ENCODE peak calls at places on chromosomes 3 and 15, in nine cellular contexts. Y is IMR-90; L is Panc1; E is endodermal cell; C is CD4-positive, CD25-positive, alpha-beta regulatory T cell; F is ovary; G is sigmoid colon; P is psoas muscle; X is spleen. S is an unnamed sample.

GRCh38 chr15:100438570-100438969 is 90.2 kb downstream of the CERS3 start:
- DNase-seq in Y (no peak), L (no peak), G (peak; percentile 79), X (peak; percentile 75), C (no peak), F (peak; percentile 84), E (no peak), P (peak; percentile 62), S (no peak)

GRCh38 chr15:48144889-48145288 is 24.1 kb downstream of the SLC24A5 start:
- DNase-seq in X (no peak), G (no peak), Y (peak; percentile 23), L (no peak), F (no peak), C (peak; percentile 1), P (no peak), E (no peak), S (no peak)

GRCh38 chr15:66588971-66589370 is 23.2 kb upstream of the LCTL start:
- DNase-seq in X (no peak), P (no peak), E (peak; percentile 75), C (no peak), F (no peak), Y (no peak), G (no peak), L (no peak), S (peak; percentile 60)

GRCh38 chr3:138460536-138461205 is 26.3 kb downstream of the ESYT3 start:
- DNase-seq in F (peak; percentile 11), X (no peak), E (no peak), Y (no peak), P (no peak), L (no peak), C (no peak), G (no peak), S (no peak)

GRCh38 chr15:93485922-93486327 is 396.9 kb upstream of the RGMA start:
- DNase-seq in X (no peak), E (no peak), Y (no peak), G (peak; percentile 82), L (no peak), F (peak; percentile 66), C (no peak), P (peak; percentile 47), S (no peak)

GRCh38 chr15:57025264-57025939 is 107.0 kb downstream of the TCF12 start:
- DNase-seq in E (no peak), X (no peak), P (no peak), G (no peak), L (no peak), Y (peak; percentile 78), C (no peak), F (no peak), S (no peak)

GRCh38 chr15:67839929-67840746 is at the start of gene RNU6-1:
- DNase-seq in P (peak; percentile 95), F (peak; percentile 97), Y (peak; percentile 91), E (peak; percentile 90), X (peak; percentile 98), L (peak; percentile 88), C (peak; percentile 96), G (peak; percentile 97), S (peak; percentile 95)

GRCh38 chr3:183283886-183284285 is 30.8 kb downstream of the B3GNT5 start:
- DNase-seq in C (no peak), F (no peak), Y (peak; percentile 74), G (no peak), X (no peak), L (no peak), E (no peak), P (no peak), S (no peak)

GRCh38 chr15:37995461-37996347 is 61.3 kb downstream of the TMCO5A start:
- DNase-seq in C (peak; percentile 33), P (peak; percentile 23), E (no peak), X (no peak), Y (peak; percentile 75), L (no peak), G (no peak), F (no peak), S (no peak)

GRCh38 chr3:27076815-27077630 is 292.2 kb downstream of the NEK10 start:
- DNase-seq in G (no peak), P (no peak), E (no peak), F (no peak), C (no peak), X (no peak), L (no peak), Y (no peak), S (no peak)

GRCh38 chr3:187136936-187137335 is 2.4 kb downstream of the RPL39L start:
- DNase-seq in X (no peak), F (no peak), Y (peak; percentile 74), C (no peak), G (no peak), E (no peak), L (no peak), P (no peak), S (no peak)

GRCh38 chr15:87817553-87817952 is 439.0 kb downstream of the NTRK3 start:
- DNase-seq in F (no peak), E (no peak), L (no peak), C (no peak), X (no peak), Y (peak; percentile 65), G (no peak), P (no peak), S (no peak)

DNA sequence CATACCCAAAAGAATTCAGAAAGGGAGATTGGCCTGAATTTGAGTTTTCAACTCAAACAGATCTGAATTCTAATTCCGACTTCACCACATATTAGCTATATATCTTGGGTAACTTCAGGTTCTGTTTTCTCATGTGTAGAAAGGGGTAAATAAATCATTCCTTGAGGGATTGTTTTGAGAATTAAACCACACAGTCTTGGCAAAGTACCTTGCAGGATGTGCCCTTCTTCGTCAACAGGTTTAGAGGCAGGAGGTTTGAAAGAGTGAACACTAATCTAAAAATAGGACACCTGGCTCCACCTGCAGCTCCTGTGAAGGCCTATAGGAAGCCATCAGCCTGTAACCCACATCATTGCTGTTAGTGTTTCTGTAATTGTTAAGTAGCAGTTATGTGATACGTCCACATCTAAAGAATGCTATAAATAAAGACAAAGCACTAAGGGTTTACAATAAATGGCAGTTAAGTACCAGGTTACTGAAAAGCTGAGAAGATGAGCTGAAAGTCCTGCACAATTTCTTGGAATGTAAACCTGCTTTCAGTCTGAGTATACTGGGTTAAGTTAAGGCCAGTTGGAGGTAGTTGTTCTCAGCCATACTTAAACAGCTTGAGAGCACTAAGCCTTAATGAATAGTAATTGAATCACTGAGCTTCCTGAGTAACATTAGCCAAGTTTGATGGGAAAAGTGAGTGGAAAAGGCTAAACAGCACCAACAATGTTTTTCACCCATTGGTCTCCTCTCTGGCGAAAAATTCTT is 6.0 kb downstream of the CCDC80 start:
- DNase-seq in E (no peak), Y (peak; percentile 33), G (no peak), F (no peak), C (peak; percentile 14), L (no peak), X (no peak), P (no peak), S (no peak)
- H3K4me3 ChIP-seq in E (no peak overlapping the region), Y (peak overlapping the region; percentile 16), G (no peak overlapping the region), F (no peak overlapping the region), C (no peak overlapping the region), L (no peak overlapping the region), X (no peak overlapping the region), P (peak overlapping the region; percentile 54), S (no peak overlapping the region)

GRCh38 chr3:15056676-15057404 is 8.3 kb downstream of the MRPS25 start:
- DNase-seq in X (no peak), Y (no peak), C (no peak), F (no peak), P (no peak), L (no peak), E (no peak), G (no peak), S (no peak)
- H3K36me3 ChIP-seq in X (peaks cover 50% of the 10 kb centered on the region), Y (peaks cover 32% of the 10 kb centered on the region), C (peaks cover 34% of the 10 kb centered on the region), F (no peaks in the 10 kb centered on the region), P (peaks cover 11% of the 10 kb centered on the region), L (peaks cover 7% of the 10 kb centered on the region), E (peaks cover 82% of the 10 kb centered on the region), G (peaks cover 15% of the 10 kb centered on the region), S (peaks cover 28% of the 10 kb centered on the region)

GRCh38 chr3:141051641-141052569 is 758 bp downstream of the SPSB4 start:
- DNase-seq in P (peak; percentile 49), C (no peak), X (no peak), F (no peak), G (no peak), Y (peak; percentile 2), L (no peak), E (peak; percentile 87), S (peak; percentile 89)
- H3K4me3 ChIP-seq in P (peak overlapping the region; percentile 66), C (no peak overlapping the region), X (peak overlapping the region; percentile 35), F (no peak overlapping the region), G (peak overlapping the region; percentile 33), Y (peak overlapping the region; percentile 11), L (no peak overlapping the region), E (peak overlapping the region; percentile 94), S (peak overlapping the region; percentile 56)

GRCh38 chr15:59094077-59094476 is 10.9 kb upstream of the CCNB2 start:
- DNase-seq in X (no peak), L (no peak), Y (no peak), F (no peak), E (no peak), G (no peak), P (no peak), C (no peak), S (no peak)
- H3K36me3 ChIP-seq in X (peaks cover 94% of the 10 kb centered on the region), L (peaks cover 36% of the 10 kb centered on the region), Y (peaks cover 27% of the 10 kb centered on the region), F (no peaks in the 10 kb centered on the region), E (peaks cover 87% of the 10 kb centered on the region), G (peaks cover 24% of the 10 kb centered on the region), P (peaks cover 6% of the 10 kb centered on the region), C (peaks cover 75% of the 10 kb centered on the region), S (peaks cover 10% of the 10 kb centered on the region)

GRCh38 chr15:41827880-41828746 is at the start of gene JMJD7:
- DNase-seq in E (peak; percentile 99), P (peak; percentile 96), L (peak; percentile 36), F (peak; percentile 97), G (peak; percentile 97), X (peak; percentile 99), C (peak; percentile 88), Y (peak; percentile 81), S (peak; percentile 100)

GRCh38 chr15:41827290-41827879 is 507 bp upstream of the JMJD7 start:
- DNase-seq in P (no peak), F (peak; percentile 66), E (peak; percentile 83), Y (no peak), L (no peak), G (peak; percentile 74), C (no peak), X (no peak), S (peak; percentile 91)

GRCh38 chr15:41825572-41826535 is 2.0 kb upstream of the JMJD7 start:
- DNase-seq in F (no peak), Y (no peak), C (no peak), X (no peak), L (no peak), E (peak; percentile 61), P (no peak), G (no peak), S (no peak)

GRCh38 chr15:41829959-41830646 is 2.2 kb downstream of the JMJD7 start:
- DNase-seq in P (no peak), L (no peak), X (no peak), G (no peak), Y (no peak), E (no peak), F (no peak), C (no peak), S (no peak)

DNA sequence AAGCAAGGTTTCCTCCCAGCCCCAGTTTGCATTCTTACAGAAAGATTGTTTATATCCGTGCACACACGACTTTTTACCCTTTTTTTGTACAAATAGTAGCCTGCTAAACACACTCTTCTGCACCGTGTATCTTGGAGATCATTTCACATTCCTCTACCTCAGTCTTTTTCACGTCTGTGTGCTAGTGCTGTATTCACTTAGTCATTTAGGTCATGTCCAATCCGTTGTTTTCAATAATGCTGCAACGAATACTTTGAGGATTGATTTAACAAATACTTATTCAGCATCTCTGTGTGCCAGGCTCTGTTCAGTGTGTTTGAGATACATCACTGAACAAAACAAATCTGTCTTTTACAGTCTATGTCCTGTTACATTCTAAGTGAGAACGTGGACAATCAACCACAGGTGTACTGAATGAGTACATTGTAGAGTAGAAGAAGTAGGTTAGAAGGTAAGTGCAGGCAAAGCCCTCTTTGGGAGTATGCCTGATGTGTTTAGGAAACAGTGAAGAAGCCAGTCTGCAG is 917 bp downstream of the JMJD7 start:
- DNase-seq in P (no peak), E (no peak), G (no peak), X (no peak), C (peak; percentile 21), L (no peak), F (no peak), Y (peak; percentile 32), S (no peak)
- H3K4me3 ChIP-seq in P (peak overlapping the region; percentile 93), E (peak overlapping the region; percentile 94), G (peak overlapping the region; percentile 66), X (peak overlapping the region; percentile 81), C (peak overlapping the region; percentile 89), L (peak overlapping the region; percentile 85), F (peak overlapping the region; percentile 85), Y (peak overlapping the region; percentile 73), S (peak overlapping the region; percentile 97)